ENCODE peak calls at places on chromosomes 1 and 21, in seven cellular contexts. Q is AG04450, Y is neural progenitor cell, T is foreskin fibroblast, F is psoas muscle, J is AG10803, A is heart right ventricle. W is an unnamed sample.

GRCh38 chr1:196650403-196650802 is 1.4 kb upstream of the CFH start:
- DNase-seq in Y (peak), F (peak), A (no peak), T (no peak), J (no peak), Q (no peak), W (no peak)

GRCh38 chr1:234879157-234880080 is 249.2 kb downstream of the TOMM20 start:
- DNase-seq in A (no peak), J (no peak), Q (no peak), F (no peak), T (no peak), Y (no peak), W (no peak)

GRCh38 chr1:12174789-12175455 is 8.1 kb downstream of the TNFRSF1B start:
- DNase-seq in Q (no peak), J (no peak), T (no peak), A (peak), Y (peak), F (peak), W (peak)

GRCh38 chr1:212496673-212497072 is 64.0 kb downstream of the NENF start:
- DNase-seq in J (no peak), Y (no peak), A (no peak), T (no peak), Q (no peak), F (no peak), W (no peak)

GRCh38 chr1:36534711-36535412 is 52.1 kb upstream of the CSF3R start:
- DNase-seq in T (no peak), A (no peak), F (no peak), Y (no peak), Q (no peak), J (no peak), W (no peak)

GRCh38 chr21:39137248-39138186 is 45.7 kb downstream of the PSMG1 start:
- DNase-seq in T (peak), F (no peak), A (no peak), J (peak), Y (peak), Q (no peak), W (peak)

GRCh38 chr1:50023292-50024159 is at the start of gene AGBL4:
- DNase-seq in Y (no peak), Q (no peak), A (peak), F (peak), J (peak), T (peak), W (no peak)

GRCh38 chr21:38825269-38825668 is 19.5 kb downstream of the ETS2 start:
- DNase-seq in J (no peak), A (no peak), T (no peak), F (no peak), Q (no peak), Y (no peak), W (no peak)

GRCh38 chr21:34129971-34130597 is 56.7 kb downstream of the MRPS6 start:
- DNase-seq in A (no peak), F (no peak), Q (no peak), Y (peak), T (no peak), J (peak), W (peak)

GRCh38 chr1:57831624-57832023 is 407.8 kb upstream of the DAB1 start:
- DNase-seq in F (no peak), Y (no peak), A (no peak), J (peak), T (peak), Q (no peak), W (peak)

GRCh38 chr1:54922921-54923421 is 36.0 kb upstream of the DHCR24 start:
- DNase-seq in J (peak), F (peak), Y (no peak), T (no peak), Q (no peak), A (peak), W (no peak)

GRCh38 chr1:207831517-207832327 is 79.2 kb downstream of the CD34 start:
- DNase-seq in F (peak), Y (no peak), A (no peak), J (no peak), Q (no peak), T (no peak), W (peak)

GRCh38 chr1:115790846-115791245 is 22.3 kb upstream of the CASQ2 start:
- DNase-seq in F (no peak), A (no peak), T (no peak), Y (no peak), J (no peak), Q (no peak), W (no peak)

GRCh38 chr1:205417884-205418283 is 4.0 kb downstream of the LEMD1 start:
- DNase-seq in F (no peak), T (no peak), J (no peak), A (no peak), Y (no peak), Q (no peak), W (no peak)

GRCh38 chr1:200866521-200866920 is 6.3 kb upstream of the GPR25 start:
- DNase-seq in Q (no peak), J (no peak), Y (no peak), F (no peak), A (no peak), T (peak), W (peak)

GRCh38 chr1:57632401-57632800 is 208.5 kb upstream of the DAB1 start:
- DNase-seq in A (no peak), Y (no peak), J (peak), T (no peak), F (no peak), Q (no peak), W (no peak)

GRCh38 chr1:181115367-181115684 is 26.8 kb downstream of the IER5 start:
- DNase-seq in A (no peak), J (no peak), Y (no peak), Q (no peak), F (no peak), T (no peak), W (no peak)

GRCh38 chr1:117000142-117000541 is 1.4 kb upstream of the CD101 start:
- DNase-seq in Y (no peak), F (no peak), J (no peak), Q (no peak), A (no peak), T (no peak), W (no peak)

GRCh38 chr1:180928272-180929230 is 15.9 kb downstream of the KIAA1614 start:
- DNase-seq in Q (no peak), A (no peak), Y (no peak), F (no peak), T (no peak), J (no peak), W (no peak)

GRCh38 chr21:26437326-26438009 is 135.6 kb downstream of the CYYR1 start:
- DNase-seq in T (no peak), Y (no peak), A (no peak), Q (no peak), J (peak), F (no peak), W (no peak)

GRCh38 chr1:67880056-67880601 is 46.9 kb upstream of the GNG12 start:
- DNase-seq in J (peak), Y (no peak), A (no peak), T (peak), F (no peak), Q (no peak), W (peak)

DNA sequence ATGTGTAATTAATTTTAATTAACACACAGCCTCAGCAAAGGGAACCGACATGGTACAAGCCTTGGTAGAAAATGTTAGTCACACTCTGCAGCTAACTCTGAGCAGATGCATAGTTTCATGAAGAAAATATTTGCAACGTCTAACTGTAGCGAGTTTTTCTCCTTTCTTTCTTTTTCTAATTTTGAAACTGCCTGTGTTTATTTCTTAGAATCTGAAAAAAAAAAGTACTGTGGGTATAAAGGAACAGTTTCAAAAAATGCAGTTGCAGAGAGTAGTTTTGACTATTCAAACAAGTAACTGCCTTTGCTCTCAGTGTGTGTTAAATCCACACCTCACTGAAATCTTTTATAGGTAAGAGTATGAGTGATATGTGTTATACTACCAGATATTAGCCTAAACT is 149.9 kb upstream of the C1orf105 start:
- DNase-seq in J (peak), Q (no peak), Y (no peak), A (no peak), F (no peak), T (no peak), W (no peak)
- TF ChIP-seq CTCF in J (no peak), Q (no peak), Y (no peak), A (no peak), F (no peak), T (no peak), W (no peak)

GRCh38 chr1:3070654-3071506 is 1.9 kb downstream of the PRDM16 start:
- DNase-seq in T (no peak), Q (no peak), F (peak), J (no peak), Y (peak), A (no peak), W (no peak)

GRCh38 chr1:3070304-3070653 is 1.3 kb downstream of the PRDM16 start:
- DNase-seq in Q (no peak), Y (peak), F (peak), J (no peak), A (no peak), T (no peak), W (no peak)

GRCh38 chr1:3068400-3069361 is at the start of gene PRDM16:
- DNase-seq in Y (peak), T (peak), J (peak), Q (no peak), F (peak), A (peak), W (peak)

GRCh38 chr1:3067671-3068399 is 1.2 kb upstream of the PRDM16 start:
- DNase-seq in A (no peak), J (no peak), Q (no peak), T (no peak), Y (peak), F (no peak), W (no peak)

DNA sequence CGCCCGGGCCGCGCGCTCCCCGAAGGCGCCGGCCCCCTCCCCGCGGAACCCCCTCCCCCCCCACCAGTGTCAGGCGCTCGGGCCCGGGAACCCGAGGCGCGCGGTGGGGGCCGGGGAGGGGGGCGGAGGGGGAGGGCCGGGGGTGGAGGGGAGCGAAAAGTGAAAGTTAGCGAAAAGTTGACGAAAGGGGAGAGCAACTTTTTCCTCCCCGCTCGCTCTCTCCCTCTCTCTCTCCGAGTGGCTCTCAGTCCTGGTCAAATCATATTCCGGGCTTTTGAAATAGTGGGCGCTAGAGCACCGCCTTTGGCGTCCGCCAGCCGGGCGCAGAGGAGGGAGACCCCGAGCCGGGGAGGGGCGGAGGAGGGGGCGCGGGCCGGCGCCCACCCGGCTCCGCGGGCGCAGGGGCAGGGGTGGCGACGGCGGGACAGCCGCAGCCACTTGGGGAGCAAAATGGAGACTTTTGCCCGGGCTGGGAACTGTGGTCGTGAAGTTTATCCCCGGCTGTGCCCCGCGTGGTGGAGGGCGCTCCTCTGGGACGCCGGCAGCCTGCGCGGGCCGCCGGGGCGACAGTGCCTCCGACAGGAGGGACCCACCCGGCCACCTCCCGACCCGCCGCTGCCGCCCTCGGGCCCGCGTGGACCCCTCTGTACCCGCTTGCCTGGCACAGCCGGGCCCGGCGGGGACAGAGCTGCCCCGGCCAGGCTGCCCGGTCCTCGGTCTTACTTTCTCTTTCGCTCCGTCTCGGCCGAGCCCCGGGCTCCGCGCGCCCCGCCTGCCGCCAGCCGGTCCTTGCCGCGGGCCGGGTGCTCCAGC is 694 bp downstream of the PRDM16 start:
- DNase-seq in A (peak), Y (peak), J (peak), T (peak), Q (no peak), F (peak), W (peak)
- H3K4me3 ChIP-seq in A (peak), Y (peak), J (peak), T (peak), Q (peak), F (peak), W (peak)

DNA sequence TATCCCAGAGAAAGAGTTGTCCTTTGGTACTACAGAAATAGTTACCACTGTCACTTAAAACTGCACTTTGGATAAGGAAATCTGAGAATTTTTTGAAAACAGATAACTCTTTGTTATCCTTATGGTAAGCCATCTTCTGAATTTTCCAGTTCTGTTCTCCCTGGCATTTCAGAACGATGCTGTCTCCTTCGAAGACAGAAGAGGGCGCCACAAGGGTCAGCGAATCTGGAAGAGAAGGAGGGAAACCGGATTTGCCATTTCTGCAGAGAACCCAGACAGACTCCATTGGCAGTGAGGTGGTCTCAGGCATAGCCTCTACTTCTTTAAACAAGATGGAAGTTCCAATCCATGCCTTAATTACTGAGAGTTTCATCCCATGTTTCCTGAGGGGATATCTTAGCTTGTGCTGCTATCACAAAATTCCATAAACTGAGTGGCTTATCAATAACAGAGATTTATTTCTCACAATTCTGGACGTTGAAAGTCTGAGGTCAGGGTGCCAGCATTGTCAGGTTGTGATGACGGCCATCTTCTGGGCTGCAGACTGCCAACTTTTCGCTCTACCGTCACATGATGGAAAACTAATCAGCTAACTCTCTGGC is 6.4 kb downstream of the FCRL2 start:
- DNase-seq in A (no peak), F (no peak), T (no peak), Q (no peak), Y (peak), J (no peak), W (no peak)
- TF ChIP-seq CTCF in A (no peak), F (no peak), T (peak), Q (peak), Y (peak), J (peak), W (peak)

GRCh38 chr21:43994085-43994484 is 18.0 kb upstream of the TRAPPC10 start:
- DNase-seq in A (no peak), Y (no peak), J (no peak), Q (no peak), T (no peak), F (no peak), W (no peak)
- H3K4me3 ChIP-seq in A (no peak), Y (no peak), J (no peak), Q (no peak), T (no peak), F (no peak), W (no peak)

GRCh38 chr1:24526940-24527542 is 24.4 kb downstream of the RCAN3 start:
- DNase-seq in Q (no peak), J (peak), A (no peak), Y (peak), T (no peak), F (no peak), W (no peak)
- TF ChIP-seq CTCF in Q (peak), J (peak), A (peak), Y (peak), T (peak), F (peak), W (peak)

DNA sequence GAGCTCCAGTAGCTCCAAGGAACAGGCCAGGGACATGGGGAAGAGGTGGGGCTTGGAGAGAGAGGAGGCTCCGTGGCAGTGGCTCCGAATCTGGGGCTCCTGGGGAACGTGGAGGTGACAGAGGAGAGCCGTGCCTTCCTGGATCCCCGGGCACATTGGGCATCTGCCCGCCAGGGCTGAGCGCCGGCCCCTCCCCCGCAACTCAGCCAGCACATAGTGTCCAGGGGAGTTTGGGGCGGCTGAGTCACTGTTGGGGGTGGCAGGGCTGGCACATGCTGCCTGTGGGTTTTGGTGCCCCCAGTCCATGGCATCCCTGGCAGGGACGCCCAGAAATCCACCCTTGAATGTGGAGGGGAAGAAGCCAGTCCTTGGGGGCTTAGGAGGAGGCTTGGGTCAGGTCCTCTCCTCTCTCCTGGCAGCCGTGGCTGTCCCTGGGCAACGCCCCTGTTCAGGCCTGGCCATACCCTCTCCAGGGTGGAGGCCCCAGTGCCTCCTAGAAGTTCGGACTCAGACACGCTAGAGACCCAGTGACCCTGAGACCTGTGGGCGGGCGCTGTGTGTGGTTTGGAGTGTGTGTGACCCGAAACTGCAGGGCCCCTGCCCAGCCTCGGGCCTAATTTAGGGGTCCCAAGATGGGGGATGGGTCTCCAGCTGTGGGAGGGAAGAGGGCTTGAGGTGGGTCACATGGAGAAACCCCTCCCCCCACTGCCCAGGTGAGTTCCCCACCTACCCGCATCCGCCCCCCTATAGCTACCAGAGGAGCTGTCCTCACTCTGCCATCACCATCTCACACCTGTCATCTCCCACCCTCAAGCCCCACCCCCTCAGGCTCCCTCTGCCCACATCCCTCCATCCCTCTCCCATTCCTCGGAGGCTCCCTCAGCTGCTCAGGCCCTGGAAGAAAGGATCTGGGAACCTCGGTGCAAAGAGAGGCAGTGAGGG is 1.6 kb downstream of the HSPB7 start:
- DNase-seq in F (peak), A (no peak), Q (no peak), T (no peak), J (no peak), Y (no peak), W (no peak)
- H3K4me3 ChIP-seq in F (peak), A (peak), Q (no peak), T (no peak), J (peak), Y (no peak), W (no peak)

W was measured in fibroblast of villous mesenchyme.